ENCODE peak calls at places on chromosomes 16 and 17, in seven cellular contexts. I is cardiac muscle cell; G is tibial nerve; U is heart left ventricle; Z is activated CD8-positive, alpha-beta T cell treated with anti-CD3 and anti-CD28 coated beads for 36 hours; R is GM23338; X is D721Med. K is an unnamed sample.

GRCh38 chr16:27772093-27772820 is 222.3 kb downstream of the KATNIP start:
- DNase-seq in I (no peak), G (no peak), U (peak; percentile 17), Z (no peak), R (no peak), X (no peak), K (no peak)

GRCh38 chr16:82627811-82628339 is 1.1 kb downstream of the CDH13 start:
- DNase-seq in I (peak; percentile 47), G (no peak), U (peak; percentile 51), Z (no peak), R (peak; percentile 49), X (no peak), K (no peak)

GRCh38 chr16:52634101-52634500 is 87.2 kb upstream of the TOX3 start:
- DNase-seq in I (no peak), G (no peak), U (no peak), Z (no peak), R (no peak), X (no peak), K (no peak)

GRCh38 chr16:57871457-57871856 is 69.2 kb upstream of the KIFC3 start:
- DNase-seq in I (peak; percentile 36), G (no peak), U (no peak), Z (no peak), R (no peak), X (no peak), K (no peak)

GRCh38 chr16:4376126-4376819 is 4.6 kb downstream of the VASN start:
- DNase-seq in I (peak; percentile 92), G (peak; percentile 86), U (peak; percentile 93), Z (no peak), R (no peak), X (no peak), K (no peak)

GRCh38 chr17:78416311-78416711 is 37.9 kb downstream of the PGS1 start:
- DNase-seq in I (peak; percentile 58), G (no peak), U (no peak), Z (no peak), R (no peak), X (no peak), K (no peak)

GRCh38 chr16:11128211-11129123 is 127.5 kb downstream of the SOCS1 start:
- DNase-seq in I (peak; percentile 77), G (no peak), U (peak; percentile 90), Z (peak; percentile 39), R (no peak), X (no peak), K (no peak)

GRCh38 chr17:15951368-15952047 is 6.6 kb downstream of the ADORA2B start:
- DNase-seq in I (no peak), G (no peak), U (no peak), Z (no peak), R (no peak), X (no peak), K (no peak)

GRCh38 chr17:62780273-62780672 is 27.8 kb downstream of the MARCHF10 start:
- DNase-seq in I (no peak), G (no peak), U (peak; percentile 45), Z (no peak), R (no peak), X (no peak), K (no peak)

GRCh38 chr16:25575363-25575762 is 116.4 kb upstream of the HS3ST4 start:
- DNase-seq in I (no peak), G (no peak), U (no peak), Z (no peak), R (peak; percentile 46), X (no peak), K (no peak)

GRCh38 chr17:70119545-70119944 is 44.5 kb downstream of the KCNJ16 start:
- DNase-seq in I (no peak), G (no peak), U (no peak), Z (no peak), R (peak; percentile 43), X (no peak), K (no peak)

GRCh38 chr17:76889323-76889722 is 21.1 kb downstream of the MGAT5B start:
- DNase-seq in I (no peak), G (no peak), U (no peak), Z (no peak), R (no peak), X (no peak), K (no peak)

GRCh38 chr17:46819906-46820351 is 1.4 kb upstream of the WNT3 start:
- DNase-seq in I (no peak), G (no peak), U (no peak), Z (no peak), R (peak; percentile 50), X (no peak), K (no peak)

GRCh38 chr16:1275791-1276579 is 20.1 kb downstream of the TPSD1 start:
- DNase-seq in I (no peak), G (no peak), U (no peak), Z (no peak), R (no peak), X (no peak), K (no peak)

GRCh38 chr17:58741121-58741625 is 14.5 kb upstream of the PPM1E start:
- DNase-seq in I (peak; percentile 37), G (no peak), U (no peak), Z (no peak), R (no peak), X (no peak), K (no peak)

GRCh38 chr16:50802000-50802399 is 60.1 kb downstream of the CYLD start:
- DNase-seq in I (peak; percentile 55), G (no peak), U (no peak), Z (no peak), R (no peak), X (no peak), K (no peak)

GRCh38 chr17:28735242-28735722 is 6.7 kb downstream of the NEK8 start:
- DNase-seq in I (no peak), G (no peak), U (no peak), Z (no peak), R (no peak), X (no peak), K (no peak)
- TF ChIP-seq CTCF in I (no peak), G (no peak), U (no peak), Z (no peak), R (no peak), X (no peak), K (no peak)

DNA sequence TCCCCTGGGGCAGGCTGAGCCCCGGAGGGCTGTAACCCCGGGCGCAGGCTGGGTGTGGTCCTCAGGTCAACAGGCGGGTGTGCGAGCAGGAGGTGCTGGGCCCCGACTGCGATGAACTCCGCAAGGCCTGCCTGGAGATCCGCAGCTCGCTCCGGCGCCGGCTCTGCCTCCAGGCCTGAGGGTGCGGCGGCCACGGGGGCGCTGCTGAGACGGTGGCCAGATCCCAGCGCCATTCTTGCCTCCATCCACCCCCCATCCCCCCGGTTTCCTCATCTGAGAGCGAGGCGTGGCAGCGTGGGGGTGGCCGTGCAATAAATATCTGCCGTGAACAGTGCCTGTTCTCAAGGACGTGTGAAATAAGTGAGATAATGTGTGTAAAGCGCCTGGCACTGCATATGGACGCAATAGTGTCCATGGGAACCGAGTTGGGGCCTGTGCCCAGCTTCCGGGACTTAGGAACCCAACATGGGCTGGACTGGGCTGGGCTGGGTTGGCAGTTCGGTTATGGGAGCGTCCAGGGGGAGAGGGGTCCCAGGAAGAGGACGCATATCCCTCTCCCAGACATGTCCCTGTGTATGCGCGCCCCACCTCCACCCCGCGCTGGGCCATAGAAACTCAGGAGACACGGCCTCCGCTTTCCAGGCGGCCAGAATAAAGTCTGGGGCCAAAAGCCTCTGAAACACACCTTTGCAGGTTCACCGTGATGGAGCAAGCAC is 15.0 kb downstream of the ZNF213 start:
- DNase-seq in I (peak; percentile 83), G (peak; percentile 58), U (peak; percentile 85), Z (peak; percentile 83), R (peak; percentile 89), X (no peak), K (peak; percentile 84)
- TF ChIP-seq CTCF in I (peak; percentile 58), G (peak; percentile 36), U (peak; percentile 48), Z (peak; percentile 66), R (peak; percentile 72), X (peak; percentile 42), K (peak; percentile 61)

GRCh38 chr17:80953471-80954315 is 37.9 kb upstream of the CHMP6 start:
- DNase-seq in I (no peak), G (no peak), U (peak; percentile 16), Z (no peak), R (no peak), X (no peak), K (no peak)

GRCh38 chr17:80949451-80950421 is 41.9 kb upstream of the CHMP6 start:
- DNase-seq in I (no peak), G (no peak), U (peak; percentile 36), Z (no peak), R (peak; percentile 65), X (no peak), K (no peak)

GRCh38 chr17:80950466-80951120 is 41.0 kb upstream of the CHMP6 start:
- DNase-seq in I (no peak), G (no peak), U (no peak), Z (no peak), R (no peak), X (no peak), K (no peak)

GRCh38 chr17:80952291-80952690 is 39.4 kb upstream of the CHMP6 start:
- DNase-seq in I (no peak), G (no peak), U (peak; percentile 18), Z (no peak), R (no peak), X (no peak), K (no peak)

DNA sequence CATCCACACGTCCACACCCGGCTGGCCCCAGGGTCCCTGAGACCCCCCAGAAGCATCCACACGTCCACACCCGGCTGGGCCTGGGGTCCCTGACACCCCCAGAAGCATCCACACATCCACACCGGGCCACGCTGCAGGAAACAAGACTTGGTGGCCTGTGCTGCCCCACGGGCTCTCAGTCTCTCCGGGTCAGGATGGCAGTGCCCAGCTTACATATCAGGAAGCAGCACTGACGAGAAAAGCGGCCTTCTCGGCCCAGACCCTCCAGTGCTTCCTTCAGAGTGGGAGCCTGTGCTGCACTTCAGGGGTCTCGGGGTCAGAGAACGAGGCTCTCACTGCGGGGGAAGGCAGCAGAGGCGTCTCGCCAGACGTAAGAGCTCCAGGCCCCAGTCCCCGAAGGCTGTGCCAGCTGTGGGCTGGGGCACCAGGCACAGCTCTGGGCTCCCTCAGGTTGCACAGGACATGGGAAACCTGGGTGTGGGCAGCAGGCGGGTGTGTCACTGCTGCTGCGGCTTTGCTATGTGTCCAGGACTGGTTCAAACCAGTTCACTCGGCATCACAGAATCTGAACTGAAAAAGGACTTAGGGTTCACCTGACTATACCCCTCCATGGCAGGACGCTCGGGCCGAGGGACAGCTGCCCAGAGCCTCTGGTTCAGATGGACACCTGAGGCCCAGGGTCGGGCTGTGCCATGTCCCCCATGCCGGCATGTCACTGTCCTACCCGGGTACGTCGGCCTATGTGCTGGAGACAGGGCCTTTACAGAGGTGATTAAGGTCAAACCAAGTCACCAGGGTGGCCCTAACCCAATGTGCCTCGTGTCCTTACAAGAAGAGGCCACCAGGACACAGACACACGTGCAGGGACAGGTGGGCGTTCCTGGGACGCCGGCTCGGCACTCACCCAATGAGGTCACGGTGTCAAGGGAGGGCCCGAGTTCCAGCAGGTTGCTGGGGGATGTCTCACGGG is 40.2 kb upstream of the CHMP6 start:
- DNase-seq in I (no peak), G (no peak), U (peak; percentile 22), Z (no peak), R (no peak), X (no peak), K (no peak)
- TF ChIP-seq CTCF in I (no peak), G (no peak), U (no peak), Z (no peak), R (no peak), X (no peak), K (no peak)

DNA sequence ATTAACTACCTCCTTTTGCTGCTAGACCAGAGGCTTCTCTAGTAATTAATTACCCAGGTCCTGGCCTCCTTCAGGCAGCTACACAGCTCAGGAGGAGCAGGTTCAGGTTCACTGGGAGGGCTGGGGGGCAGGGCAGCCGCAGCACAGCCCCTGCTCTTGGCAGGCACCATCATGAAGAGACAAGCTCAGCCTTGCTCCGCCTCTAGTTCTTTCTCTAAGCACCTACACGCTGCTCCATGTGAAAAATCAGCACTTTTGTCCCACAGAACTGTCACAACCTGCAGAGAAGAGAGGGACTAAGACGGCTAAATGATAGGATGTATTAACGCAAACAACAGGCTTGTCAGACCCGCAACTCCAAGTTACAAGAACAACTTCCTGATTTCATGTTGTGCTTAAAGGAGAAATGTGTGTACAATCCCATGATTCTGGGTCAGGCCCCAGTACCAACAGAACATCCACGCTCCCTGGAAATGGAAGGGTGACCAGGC is 53.4 kb downstream of the GRB2 start:
- DNase-seq in I (no peak), G (no peak), U (no peak), Z (no peak), R (peak; percentile 78), X (no peak), K (no peak)
- TF ChIP-seq CTCF in I (no peak), G (no peak), U (no peak), Z (no peak), R (no peak), X (no peak), K (no peak)

K was measured in GM20000.